ENCODE peak calls at places on chromosomes 4 and X, in nine cellular contexts. K is transverse colon, H is breast epithelium, S is body of pancreas, P is right lobe of liver, E is HCT116, Z is tibial nerve, B is vagina, T is uterus. D is an unnamed sample.

GRCh38 chr4:54539500-54540029 is 118.2 kb upstream of the KIT start:
- DNase-seq in K (peak), S (peak), B (no peak), T (peak), H (no peak), Z (no peak), P (peak), E (no peak), D (peak)

GRCh38 chrX:133698298-133698697 is 283.0 kb upstream of the GPC4 start:
- DNase-seq in E (no peak), S (no peak), T (no peak), P (no peak), Z (no peak), H (no peak), K (no peak), B (no peak), D (no peak)

GRCh38 chr4:84750956-84751275 is 168.0 kb downstream of the CDS1 start:
- DNase-seq in K (no peak), T (no peak), H (no peak), S (no peak), Z (no peak), B (no peak), P (no peak), E (no peak), D (no peak)

GRCh38 chr4:173420821-173421220 is 21.9 kb upstream of the SCRG1 start:
- DNase-seq in S (no peak), T (no peak), B (no peak), E (no peak), K (no peak), H (no peak), Z (no peak), P (no peak), D (no peak)

GRCh38 chr4:38177035-38177791 is 217.0 kb downstream of the PTTG2 start:
- DNase-seq in K (peak), B (no peak), Z (no peak), E (no peak), P (no peak), H (peak), T (no peak), S (peak), D (no peak)

GRCh38 chrX:153692611-153693156 is 5.0 kb downstream of the SLC6A8 start:
- DNase-seq in P (no peak), H (no peak), T (no peak), S (no peak), Z (no peak), B (no peak), E (no peak), K (no peak), D (no peak)

GRCh38 chrX:44003975-44004374 is 30.8 kb upstream of the NDP start:
- DNase-seq in E (no peak), K (no peak), Z (no peak), P (no peak), S (no peak), T (no peak), B (no peak), H (no peak), D (no peak)

GRCh38 chr4:54186371-54186770 is 42.7 kb upstream of the PDGFRA start:
- DNase-seq in B (no peak), T (no peak), P (no peak), S (no peak), E (no peak), K (no peak), Z (no peak), H (no peak), D (no peak)

GRCh38 chr4:1384675-1385372 is 21.4 kb downstream of the NKX1-1 start:
- DNase-seq in Z (no peak), E (no peak), T (no peak), B (no peak), S (peak), P (peak), K (no peak), H (no peak), D (no peak)

GRCh38 chrX:101407167-101407747 is 468 bp downstream of the GLA start:
- DNase-seq in K (no peak), E (no peak), T (no peak), H (no peak), Z (no peak), P (no peak), S (no peak), B (no peak), D (no peak)

GRCh38 chrX:101408530-101408836 is 461 bp downstream of the HNRNPH2 start:
- DNase-seq in H (no peak), T (no peak), K (no peak), B (no peak), Z (no peak), P (no peak), E (no peak), S (no peak), D (no peak)

GRCh38 chrX:101409043-101409442 is 1.0 kb downstream of the HNRNPH2 start:
- DNase-seq in P (no peak), H (no peak), E (no peak), B (no peak), T (no peak), K (no peak), Z (no peak), S (no peak), D (no peak)

GRCh38 chrX:101410461-101410860 is 2.4 kb downstream of the HNRNPH2 start:
- DNase-seq in K (no peak), T (no peak), B (no peak), P (no peak), E (no peak), S (no peak), Z (no peak), H (no peak), D (no peak)

GRCh38 chrX:101407748-101408529 is at the start of the genes GLA and HNRNPH2:
- DNase-seq in S (peak), B (peak), P (peak), Z (peak), H (peak), E (peak), K (peak), T (peak), D (peak)
- TF ChIP-seq POLR2A in S (peak), B (no peak), P (peak), Z (peak), H (peak), E (peak), K (peak), T (peak), D (peak)

GRCh38 chrX:108298165-108298602 is 140.0 kb downstream of the COL4A6 start:
- DNase-seq in S (no peak), K (no peak), P (peak), B (no peak), T (no peak), E (no peak), Z (no peak), H (no peak), D (no peak)
- TF ChIP-seq POLR2A in S (no peak), K (no peak), P (no peak), B (no peak), T (no peak), E (no peak), Z (no peak), H (no peak), D (no peak)

GRCh38 chrX:14028473-14028872 is 1.2 kb downstream of the GEMIN8 start:
- DNase-seq in S (no peak), E (no peak), Z (no peak), B (no peak), P (no peak), H (no peak), T (no peak), K (no peak), D (no peak)

GRCh38 chrX:14027511-14028019 is 2.1 kb downstream of the GEMIN8 start:
- DNase-seq in B (no peak), H (no peak), T (no peak), Z (no peak), S (no peak), E (no peak), K (no peak), P (no peak), D (no peak)

GRCh38 chrX:14030248-14030592 is 528 bp upstream of the GEMIN8 start:
- DNase-seq in H (no peak), T (no peak), Z (no peak), B (no peak), K (no peak), E (no peak), P (no peak), S (no peak), D (no peak)

GRCh38 chrX:14029425-14030247 is at the start of gene GEMIN8:
- DNase-seq in E (peak), K (peak), H (peak), S (peak), T (peak), Z (peak), P (peak), B (no peak), D (peak)

DNA sequence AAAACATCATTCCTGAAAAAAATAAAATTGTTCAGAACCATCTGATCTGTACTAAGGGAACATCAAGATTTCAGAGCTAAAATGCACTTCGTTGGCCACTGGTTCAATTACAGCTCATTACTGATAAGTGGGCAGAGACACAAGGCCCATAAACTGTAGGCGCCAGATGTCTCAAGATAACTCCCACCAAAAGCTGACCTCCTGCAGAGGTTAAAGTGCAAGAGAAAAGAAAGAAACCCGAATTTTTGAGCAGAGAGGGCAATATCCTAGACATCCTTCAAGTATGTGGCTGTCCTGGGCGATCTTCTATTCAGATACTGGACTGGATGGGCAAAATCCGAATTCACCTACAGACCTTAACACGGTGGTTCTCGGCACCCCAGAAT is 660 bp downstream of the GEMIN8 start:
- DNase-seq in P (no peak), S (no peak), T (no peak), H (no peak), K (no peak), B (no peak), Z (no peak), E (no peak), D (no peak)
- TF ChIP-seq POLR2A in P (no peak), S (no peak), T (no peak), H (no peak), K (no peak), B (no peak), Z (no peak), E (no peak), D (no peak)

DNA sequence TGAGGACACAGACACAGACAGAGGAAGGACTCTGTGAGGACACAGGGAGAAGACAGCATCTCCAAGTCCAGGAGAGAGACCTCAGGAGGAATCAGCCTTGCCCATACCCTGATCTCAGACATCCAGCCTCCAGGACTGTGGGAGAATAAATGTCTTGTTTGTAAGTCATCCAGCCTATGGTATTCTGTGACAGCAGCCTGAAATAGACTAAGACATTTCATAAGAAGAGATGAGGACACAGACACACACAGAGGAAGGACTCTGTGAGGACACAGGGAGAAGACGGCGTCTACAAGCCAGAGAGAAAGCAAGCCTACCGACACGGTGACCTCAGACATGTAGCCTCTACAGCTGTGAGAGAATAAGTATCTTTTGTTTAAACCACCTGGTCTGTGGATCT is 112.1 kb downstream of the DHRSX start:
- DNase-seq in S (no peak), B (no peak), P (no peak), H (no peak), K (no peak), T (no peak), E (no peak), Z (no peak), D (no peak)
- TF ChIP-seq POLR2A in S (no peak), B (no peak), P (no peak), H (no peak), K (no peak), T (no peak), E (no peak), Z (no peak), D (no peak)

GRCh38 chr4:144674711-144675110 is 28.8 kb downstream of the HHIP start:
- DNase-seq in Z (no peak), K (no peak), H (no peak), E (no peak), T (no peak), B (no peak), P (no peak), S (no peak), D (no peak)
- TF ChIP-seq POLR2A in Z (no peak), K (no peak), H (no peak), E (no peak), T (no peak), B (no peak), P (no peak), S (no peak), D (no peak)

GRCh38 chr4:10020871-10021676 is at the start of gene SLC2A9:
- DNase-seq in P (peak), K (peak), T (no peak), H (peak), S (no peak), B (no peak), E (no peak), Z (peak), D (no peak)

GRCh38 chr4:10017037-10017893 is 4.0 kb downstream of the SLC2A9 start:
- DNase-seq in P (no peak), E (no peak), T (no peak), B (no peak), S (no peak), H (no peak), K (no peak), Z (no peak), D (no peak)

GRCh38 chr4:10019521-10020051 is 1.7 kb downstream of the SLC2A9 start:
- DNase-seq in Z (no peak), S (peak), T (no peak), E (no peak), K (no peak), B (no peak), P (peak), H (peak), D (no peak)

GRCh38 chr4:10020106-10020505 is 1.2 kb downstream of the SLC2A9 start:
- DNase-seq in P (no peak), E (no peak), H (no peak), K (no peak), Z (no peak), S (no peak), T (no peak), B (no peak), D (no peak)

GRCh38 chr4:10018818-10019438 is 2.4 kb downstream of the SLC2A9 start:
- DNase-seq in P (peak), H (peak), K (peak), S (peak), E (peak), B (peak), Z (peak), T (peak), D (no peak)
- TF ChIP-seq POLR2A in P (peak), H (no peak), K (peak), S (peak), E (peak), B (no peak), Z (peak), T (peak), D (no peak)

DNA sequence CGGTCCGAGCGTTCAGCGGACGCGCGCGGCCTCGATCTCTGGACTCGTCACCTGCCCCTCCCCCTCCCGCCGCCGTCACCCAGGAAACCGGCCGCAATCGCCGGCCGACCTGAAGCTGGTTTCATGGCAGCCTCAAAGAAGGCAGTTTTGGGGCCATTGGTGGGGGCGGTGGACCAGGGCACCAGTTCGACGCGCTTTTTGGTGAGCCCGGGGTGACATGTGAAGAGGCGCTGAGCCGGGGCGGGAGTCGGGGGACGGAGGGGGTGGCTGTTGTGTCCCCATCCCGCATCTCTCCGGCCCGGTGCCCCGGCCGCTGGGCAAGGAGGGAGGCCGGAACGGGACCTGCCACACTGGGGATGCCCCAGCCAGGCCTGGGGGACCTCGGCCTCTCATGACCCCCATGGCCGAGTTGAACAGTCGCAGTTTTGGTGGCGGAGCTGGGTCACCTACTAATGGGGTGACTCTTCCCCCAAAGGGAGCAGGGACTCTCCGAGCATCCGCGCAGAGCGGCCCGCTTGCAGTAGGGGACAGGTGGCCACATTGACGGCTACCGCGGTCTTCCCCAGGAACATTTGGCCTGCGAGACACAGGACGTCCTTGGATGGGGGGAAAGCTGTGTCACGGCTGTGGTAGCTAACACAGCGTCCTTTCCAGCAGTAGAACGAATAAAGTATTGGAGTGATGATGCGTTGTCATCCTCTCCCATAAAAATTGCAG is at the start of gene GK:
- DNase-seq in T (no peak), P (no peak), K (peak), S (peak), Z (no peak), E (no peak), H (no peak), B (no peak), D (no peak)
- TF ChIP-seq POLR2A in T (no peak), P (no peak), K (no peak), S (peak), Z (peak), E (no peak), H (no peak), B (no peak), D (no peak)